ENCODE peak calls at places on chromosomes 2 and 18, in six cellular contexts. One of them, this sample, is unnamed. For H3K4me1 and H3K36me3, the result is how much of the 10 kb centered on the place peaks cover.

GRCh38 chr2:19667085-19667484 is 234.7 kb downstream of the TTC32 start:
- DNase-seq in CD4-positive, alpha-beta memory T cell: no peak
- DNase-seq in MM.1S: peak
- DNase-seq in SJSA1: no peak
- DNase-seq in tibial artery: no peak
- DNase-seq in body of pancreas: no peak
- DNase-seq in this sample: no peak

GRCh38 chr18:74083071-74083954 is 64.3 kb downstream of the FBXO15 start:
- DNase-seq in tibial artery: no peak
- DNase-seq in MM.1S: no peak
- DNase-seq in CD4-positive, alpha-beta memory T cell: peak
- DNase-seq in body of pancreas: no peak
- DNase-seq in SJSA1: no peak
- DNase-seq in this sample: no peak

GRCh38 chr2:237449193-237449797 is 35.3 kb upstream of the COL6A3 start:
- DNase-seq in CD4-positive, alpha-beta memory T cell: no peak
- DNase-seq in tibial artery: peak
- DNase-seq in MM.1S: no peak
- DNase-seq in SJSA1: no peak
- DNase-seq in body of pancreas: no peak
- DNase-seq in this sample: no peak

GRCh38 chr2:152491139-152491472 is 156.1 kb downstream of the FMNL2 start:
- DNase-seq in CD4-positive, alpha-beta memory T cell: no peak
- DNase-seq in body of pancreas: no peak
- DNase-seq in MM.1S: no peak
- DNase-seq in tibial artery: peak
- DNase-seq in SJSA1: no peak
- DNase-seq in this sample: no peak

GRCh38 chr2:10400568-10400977 is 47.6 kb downstream of the ODC1 start:
- DNase-seq in MM.1S: no peak
- DNase-seq in CD4-positive, alpha-beta memory T cell: no peak
- DNase-seq in tibial artery: peak
- DNase-seq in body of pancreas: no peak
- DNase-seq in SJSA1: no peak
- DNase-seq in this sample: no peak

GRCh38 chr2:33068261-33068660 is 121.5 kb downstream of the LTBP1 start:
- DNase-seq in MM.1S: no peak
- DNase-seq in CD4-positive, alpha-beta memory T cell: no peak
- DNase-seq in SJSA1: no peak
- DNase-seq in tibial artery: no peak
- DNase-seq in body of pancreas: no peak
- DNase-seq in this sample: no peak

GRCh38 chr18:24270937-24271380 is 126.7 kb downstream of the OSBPL1A start:
- DNase-seq in tibial artery: no peak
- DNase-seq in CD4-positive, alpha-beta memory T cell: no peak
- DNase-seq in body of pancreas: no peak
- DNase-seq in SJSA1: no peak
- DNase-seq in MM.1S: no peak
- DNase-seq in this sample: no peak

GRCh38 chr2:85936421-85937068 is 47.8 kb upstream of the ST3GAL5 start:
- DNase-seq in MM.1S: no peak
- DNase-seq in SJSA1: peak
- DNase-seq in body of pancreas: no peak
- DNase-seq in CD4-positive, alpha-beta memory T cell: no peak
- DNase-seq in tibial artery: no peak
- DNase-seq in this sample: no peak

GRCh38 chr2:182636694-182637093 is 79.4 kb upstream of the DNAJC10 start:
- DNase-seq in CD4-positive, alpha-beta memory T cell: no peak
- DNase-seq in MM.1S: no peak
- DNase-seq in SJSA1: no peak
- DNase-seq in tibial artery: no peak
- DNase-seq in body of pancreas: no peak
- DNase-seq in this sample: no peak

GRCh38 chr2:82657066-82657465 is 1802.0 kb downstream of the SUCLG1 start:
- DNase-seq in MM.1S: no peak
- DNase-seq in SJSA1: no peak
- DNase-seq in tibial artery: no peak
- DNase-seq in body of pancreas: no peak
- DNase-seq in CD4-positive, alpha-beta memory T cell: no peak
- DNase-seq in this sample: no peak

GRCh38 chr2:126781206-126781605 is 117.5 kb upstream of the TEX51 start:
- DNase-seq in CD4-positive, alpha-beta memory T cell: no peak
- DNase-seq in MM.1S: no peak
- DNase-seq in body of pancreas: no peak
- DNase-seq in tibial artery: peak
- DNase-seq in SJSA1: no peak
- DNase-seq in this sample: no peak

GRCh38 chr2:111897924-111898702 is at the start of gene MERTK:
- DNase-seq in CD4-positive, alpha-beta memory T cell: peak
- DNase-seq in MM.1S: peak
- DNase-seq in tibial artery: peak
- DNase-seq in body of pancreas: peak
- DNase-seq in SJSA1: no peak
- DNase-seq in this sample: no peak

GRCh38 chr2:182404102-182404501 is 22.7 kb downstream of the PDE1A start:
- DNase-seq in MM.1S: no peak
- DNase-seq in tibial artery: no peak
- DNase-seq in body of pancreas: no peak
- DNase-seq in CD4-positive, alpha-beta memory T cell: no peak
- DNase-seq in SJSA1: no peak
- DNase-seq in this sample: no peak

GRCh38 chr2:8352300-8352699 is 329.6 kb upstream of the ID2 start:
- DNase-seq in tibial artery: no peak
- DNase-seq in CD4-positive, alpha-beta memory T cell: no peak
- DNase-seq in SJSA1: no peak
- DNase-seq in MM.1S: no peak
- DNase-seq in body of pancreas: no peak
- DNase-seq in this sample: no peak

GRCh38 chr2:233857511-233858118 is 3.3 kb upstream of the HJURP start:
- DNase-seq in SJSA1: no peak
- DNase-seq in CD4-positive, alpha-beta memory T cell: peak
- DNase-seq in MM.1S: peak
- DNase-seq in body of pancreas: peak
- DNase-seq in tibial artery: peak
- DNase-seq in this sample: peak

GRCh38 chr2:160397530-160397865 is 96.1 kb downstream of the RBMS1 start:
- DNase-seq in tibial artery: no peak
- DNase-seq in SJSA1: peak
- DNase-seq in body of pancreas: no peak
- DNase-seq in CD4-positive, alpha-beta memory T cell: no peak
- DNase-seq in MM.1S: no peak
- DNase-seq in this sample: no peak

GRCh38 chr18:54284967-54285785 is 15.9 kb downstream of the POLI start:
- DNase-seq in tibial artery: no peak
- DNase-seq in MM.1S: peak
- DNase-seq in body of pancreas: peak
- DNase-seq in CD4-positive, alpha-beta memory T cell: peak
- DNase-seq in SJSA1: peak
- DNase-seq in this sample: peak

GRCh38 chr18:10210077-10210476 is 244.4 kb upstream of the APCDD1 start:
- DNase-seq in body of pancreas: no peak
- DNase-seq in MM.1S: no peak
- DNase-seq in tibial artery: no peak
- DNase-seq in CD4-positive, alpha-beta memory T cell: no peak
- DNase-seq in SJSA1: no peak
- DNase-seq in this sample: no peak

GRCh38 chr2:26613241-26614204 is 27.6 kb downstream of the CIB4 start:
- DNase-seq in body of pancreas: peak
- DNase-seq in CD4-positive, alpha-beta memory T cell: no peak
- DNase-seq in MM.1S: no peak
- DNase-seq in SJSA1: peak
- DNase-seq in tibial artery: no peak
- DNase-seq in this sample: no peak

GRCh38 chr2:176234966-176235365 is 34.3 kb upstream of the MTX2 start:
- DNase-seq in MM.1S: no peak
- DNase-seq in tibial artery: no peak
- DNase-seq in SJSA1: no peak
- DNase-seq in CD4-positive, alpha-beta memory T cell: no peak
- DNase-seq in body of pancreas: no peak
- DNase-seq in this sample: no peak

GRCh38 chr2:152647417-152648010 is 69.7 kb downstream of the PRPF40A start:
- DNase-seq in tibial artery: no peak
- DNase-seq in SJSA1: no peak
- DNase-seq in body of pancreas: peak
- DNase-seq in CD4-positive, alpha-beta memory T cell: no peak
- DNase-seq in MM.1S: no peak
- DNase-seq in this sample: no peak

GRCh38 chr2:234911271-234911670 is 40.5 kb upstream of the SH3BP4 start:
- DNase-seq in MM.1S: no peak
- DNase-seq in tibial artery: no peak
- DNase-seq in SJSA1: no peak
- DNase-seq in body of pancreas: no peak
- DNase-seq in CD4-positive, alpha-beta memory T cell: no peak
- DNase-seq in this sample: no peak

GRCh38 chr2:76268928-76269327 is 558.2 kb upstream of the GCFC2 start:
- DNase-seq in tibial artery: no peak
- DNase-seq in SJSA1: no peak
- DNase-seq in CD4-positive, alpha-beta memory T cell: no peak
- DNase-seq in MM.1S: no peak
- DNase-seq in body of pancreas: peak
- DNase-seq in this sample: no peak

GRCh38 chr2:181790716-181791649 is 100.5 kb upstream of the ITPRID2 start:
- DNase-seq in CD4-positive, alpha-beta memory T cell: peak
- DNase-seq in MM.1S: no peak
- DNase-seq in body of pancreas: no peak
- DNase-seq in tibial artery: no peak
- DNase-seq in SJSA1: peak
- DNase-seq in this sample: no peak

GRCh38 chr2:20634430-20635095 is 16.3 kb downstream of the HS1BP3 start:
- DNase-seq in CD4-positive, alpha-beta memory T cell: no peak
- DNase-seq in body of pancreas: peak
- DNase-seq in SJSA1: no peak
- DNase-seq in tibial artery: peak
- DNase-seq in MM.1S: no peak
- DNase-seq in this sample: peak

GRCh38 chr2:133379159-133379558 is 189.1 kb downstream of the NCKAP5 start:
- DNase-seq in CD4-positive, alpha-beta memory T cell: no peak
- DNase-seq in tibial artery: no peak
- DNase-seq in MM.1S: no peak
- DNase-seq in body of pancreas: no peak
- DNase-seq in SJSA1: no peak
- DNase-seq in this sample: no peak

GRCh38 chr2:218400167-218400929 is 680 bp downstream of the CTDSP1 start:
- DNase-seq in body of pancreas: peak
- DNase-seq in tibial artery: peak
- DNase-seq in MM.1S: peak
- DNase-seq in CD4-positive, alpha-beta memory T cell: peak
- DNase-seq in SJSA1: no peak
- DNase-seq in this sample: peak

GRCh38 chr2:53535234-53535867 is 232.3 kb upstream of the CHAC2 start:
- DNase-seq in tibial artery: no peak
- DNase-seq in CD4-positive, alpha-beta memory T cell: no peak
- DNase-seq in MM.1S: no peak
- DNase-seq in SJSA1: no peak
- DNase-seq in body of pancreas: no peak
- DNase-seq in this sample: no peak

GRCh38 chr18:74806700-74807416 is 209.2 kb downstream of the ZNF407 start:
- DNase-seq in SJSA1: no peak
- DNase-seq in MM.1S: peak
- DNase-seq in body of pancreas: no peak
- DNase-seq in CD4-positive, alpha-beta memory T cell: no peak
- DNase-seq in tibial artery: no peak
- DNase-seq in this sample: no peak

GRCh38 chr18:72544092-72544886 is at the start of gene CBLN2:
- DNase-seq in body of pancreas: peak
- DNase-seq in MM.1S: peak
- DNase-seq in tibial artery: no peak
- DNase-seq in CD4-positive, alpha-beta memory T cell: no peak
- DNase-seq in SJSA1: peak
- DNase-seq in this sample: no peak

GRCh38 chr18:24924066-24924716 is 427.8 kb downstream of the ZNF521 start:
- DNase-seq in body of pancreas: no peak
- DNase-seq in tibial artery: no peak
- DNase-seq in CD4-positive, alpha-beta memory T cell: no peak
- DNase-seq in SJSA1: no peak
- DNase-seq in MM.1S: no peak
- DNase-seq in this sample: no peak

GRCh38 chr2:233801357-233802131 is 23.4 kb downstream of the MROH2A start:
- DNase-seq in tibial artery: peak
- DNase-seq in CD4-positive, alpha-beta memory T cell: no peak
- DNase-seq in SJSA1: peak
- DNase-seq in MM.1S: peak
- DNase-seq in body of pancreas: no peak
- DNase-seq in this sample: no peak

GRCh38 chr2:6308986-6309385 is 556.7 kb downstream of the CMPK2 start:
- DNase-seq in body of pancreas: no peak
- DNase-seq in SJSA1: no peak
- DNase-seq in tibial artery: no peak
- DNase-seq in MM.1S: no peak
- DNase-seq in CD4-positive, alpha-beta memory T cell: no peak
- DNase-seq in this sample: no peak
- H3K4me1 ChIP-seq in body of pancreas: under half
- H3K4me1 ChIP-seq in SJSA1: under half
- H3K4me1 ChIP-seq in tibial artery: under half
- H3K4me1 ChIP-seq in MM.1S: under half
- H3K4me1 ChIP-seq in CD4-positive, alpha-beta memory T cell: under half
- H3K4me1 ChIP-seq in this sample: under half

GRCh38 chr2:54644236-54644635 is 79.2 kb upstream of the EML6 start:
- DNase-seq in tibial artery: no peak
- DNase-seq in CD4-positive, alpha-beta memory T cell: no peak
- DNase-seq in SJSA1: peak
- DNase-seq in MM.1S: no peak
- DNase-seq in body of pancreas: no peak
- DNase-seq in this sample: no peak
- H3K36me3 ChIP-seq in tibial artery: half or more
- H3K36me3 ChIP-seq in CD4-positive, alpha-beta memory T cell: half or more
- H3K36me3 ChIP-seq in SJSA1: half or more
- H3K36me3 ChIP-seq in MM.1S: under half
- H3K36me3 ChIP-seq in body of pancreas: under half
- H3K36me3 ChIP-seq in this sample: half or more

GRCh38 chr2:121316986-121317385 is 32.0 kb upstream of the TFCP2L1 start:
- DNase-seq in MM.1S: no peak
- DNase-seq in CD4-positive, alpha-beta memory T cell: no peak
- DNase-seq in body of pancreas: no peak
- DNase-seq in SJSA1: peak
- DNase-seq in tibial artery: peak
- DNase-seq in this sample: no peak

GRCh38 chr2:121324601-121325000 is 39.6 kb upstream of the TFCP2L1 start:
- DNase-seq in MM.1S: no peak
- DNase-seq in tibial artery: peak
- DNase-seq in CD4-positive, alpha-beta memory T cell: no peak
- DNase-seq in body of pancreas: no peak
- DNase-seq in SJSA1: no peak
- DNase-seq in this sample: no peak

GRCh38 chr2:121321476-121321875 is 36.5 kb upstream of the TFCP2L1 start:
- DNase-seq in SJSA1: no peak
- DNase-seq in tibial artery: no peak
- DNase-seq in MM.1S: no peak
- DNase-seq in CD4-positive, alpha-beta memory T cell: no peak
- DNase-seq in body of pancreas: no peak
- DNase-seq in this sample: no peak

GRCh38 chr2:121319941-121320340 is 34.9 kb upstream of the TFCP2L1 start:
- DNase-seq in MM.1S: no peak
- DNase-seq in CD4-positive, alpha-beta memory T cell: no peak
- DNase-seq in SJSA1: no peak
- DNase-seq in tibial artery: no peak
- DNase-seq in body of pancreas: no peak
- DNase-seq in this sample: no peak
- H3K4me1 ChIP-seq in MM.1S: under half
- H3K4me1 ChIP-seq in CD4-positive, alpha-beta memory T cell: under half
- H3K4me1 ChIP-seq in SJSA1: under half
- H3K4me1 ChIP-seq in tibial artery: under half
- H3K4me1 ChIP-seq in body of pancreas: under half
- H3K4me1 ChIP-seq in this sample: under half

GRCh38 chr2:200351815-200352214 is 45.3 kb downstream of the SPATS2L start:
- DNase-seq in CD4-positive, alpha-beta memory T cell: no peak
- DNase-seq in tibial artery: no peak
- DNase-seq in body of pancreas: no peak
- DNase-seq in SJSA1: no peak
- DNase-seq in MM.1S: no peak
- DNase-seq in this sample: no peak
- H3K36me3 ChIP-seq in CD4-positive, alpha-beta memory T cell: under half
- H3K36me3 ChIP-seq in tibial artery: under half
- H3K36me3 ChIP-seq in body of pancreas: under half
- H3K36me3 ChIP-seq in SJSA1: under half
- H3K36me3 ChIP-seq in MM.1S: under half
- H3K36me3 ChIP-seq in this sample: under half

This sample was measured in CD8-positive, alpha-beta memory T cell.